ENCODE peak calls at places on chromosomes 2 and 18, in nine cellular contexts. One of them, this sample, is unnamed.

GRCh38 chr2:65782186-65782585 is 349.8 kb upstream of the SPRED2 start:
- DNase-seq in CD8-positive, alpha-beta T cell: no peak
- DNase-seq in HL-60: no peak
- DNase-seq in brain microvascular endothelial cell: no peak
- DNase-seq in lower lobe of right lung: no peak
- DNase-seq in MM.1S: no peak
- DNase-seq in adrenal gland: no peak
- DNase-seq in tibial nerve: no peak
- DNase-seq in sigmoid colon: no peak
- DNase-seq in this sample: no peak

GRCh38 chr2:7007488-7007845 is 90.3 kb downstream of the RNF144A start:
- DNase-seq in CD8-positive, alpha-beta T cell: no peak
- DNase-seq in adrenal gland: no peak
- DNase-seq in MM.1S: no peak
- DNase-seq in sigmoid colon: no peak
- DNase-seq in tibial nerve: no peak
- DNase-seq in brain microvascular endothelial cell: no peak
- DNase-seq in HL-60: no peak
- DNase-seq in lower lobe of right lung: no peak
- DNase-seq in this sample: no peak

GRCh38 chr18:475202-475624 is 25.3 kb downstream of the COLEC12 start:
- DNase-seq in tibial nerve: no peak
- DNase-seq in MM.1S: no peak
- DNase-seq in brain microvascular endothelial cell: peak; percentile 58
- DNase-seq in adrenal gland: no peak
- DNase-seq in sigmoid colon: peak; percentile 68
- DNase-seq in lower lobe of right lung: no peak
- DNase-seq in HL-60: no peak
- DNase-seq in CD8-positive, alpha-beta T cell: no peak
- DNase-seq in this sample: peak; percentile 35

GRCh38 chr2:47077442-47078117 is 77.5 kb downstream of the STPG4 start:
- DNase-seq in adrenal gland: no peak
- DNase-seq in sigmoid colon: no peak
- DNase-seq in HL-60: no peak
- DNase-seq in CD8-positive, alpha-beta T cell: no peak
- DNase-seq in lower lobe of right lung: no peak
- DNase-seq in MM.1S: no peak
- DNase-seq in tibial nerve: no peak
- DNase-seq in brain microvascular endothelial cell: no peak
- DNase-seq in this sample: no peak

GRCh38 chr2:132503621-132504200 is 87.1 kb downstream of the GPR39 start:
- DNase-seq in CD8-positive, alpha-beta T cell: no peak
- DNase-seq in HL-60: no peak
- DNase-seq in MM.1S: no peak
- DNase-seq in brain microvascular endothelial cell: no peak
- DNase-seq in sigmoid colon: no peak
- DNase-seq in adrenal gland: no peak
- DNase-seq in tibial nerve: no peak
- DNase-seq in lower lobe of right lung: no peak
- DNase-seq in this sample: no peak

GRCh38 chr2:96159084-96159830 is 14.0 kb upstream of the DUSP2 start:
- DNase-seq in tibial nerve: no peak
- DNase-seq in lower lobe of right lung: no peak
- DNase-seq in HL-60: no peak
- DNase-seq in MM.1S: no peak
- DNase-seq in CD8-positive, alpha-beta T cell: no peak
- DNase-seq in brain microvascular endothelial cell: no peak
- DNase-seq in adrenal gland: no peak
- DNase-seq in sigmoid colon: peak; percentile 45
- DNase-seq in this sample: no peak

GRCh38 chr2:217568289-217568985 is 434.4 kb downstream of the TNS1 start:
- DNase-seq in tibial nerve: no peak
- DNase-seq in adrenal gland: no peak
- DNase-seq in sigmoid colon: no peak
- DNase-seq in lower lobe of right lung: no peak
- DNase-seq in HL-60: no peak
- DNase-seq in CD8-positive, alpha-beta T cell: no peak
- DNase-seq in brain microvascular endothelial cell: no peak
- DNase-seq in MM.1S: no peak
- DNase-seq in this sample: no peak

GRCh38 chr2:66696856-66697255 is 261.9 kb downstream of the MEIS1 start:
- DNase-seq in tibial nerve: no peak
- DNase-seq in CD8-positive, alpha-beta T cell: no peak
- DNase-seq in adrenal gland: no peak
- DNase-seq in HL-60: no peak
- DNase-seq in lower lobe of right lung: no peak
- DNase-seq in sigmoid colon: no peak
- DNase-seq in MM.1S: no peak
- DNase-seq in brain microvascular endothelial cell: no peak
- DNase-seq in this sample: no peak

GRCh38 chr2:86490245-86490644 is 49.1 kb downstream of the KDM3A start:
- DNase-seq in brain microvascular endothelial cell: no peak
- DNase-seq in MM.1S: no peak
- DNase-seq in HL-60: no peak
- DNase-seq in sigmoid colon: no peak
- DNase-seq in CD8-positive, alpha-beta T cell: no peak
- DNase-seq in adrenal gland: no peak
- DNase-seq in tibial nerve: no peak
- DNase-seq in lower lobe of right lung: no peak
- DNase-seq in this sample: no peak

GRCh38 chr2:216082805-216083204 is 1.1 kb downstream of the TMEM169 start:
- DNase-seq in CD8-positive, alpha-beta T cell: no peak
- DNase-seq in brain microvascular endothelial cell: no peak
- DNase-seq in lower lobe of right lung: peak; percentile 73
- DNase-seq in sigmoid colon: no peak
- DNase-seq in HL-60: no peak
- DNase-seq in tibial nerve: no peak
- DNase-seq in adrenal gland: no peak
- DNase-seq in MM.1S: no peak
- DNase-seq in this sample: peak; percentile 13

GRCh38 chr2:158633261-158633660 is 161.9 kb upstream of the DAPL1 start:
- DNase-seq in brain microvascular endothelial cell: no peak
- DNase-seq in adrenal gland: no peak
- DNase-seq in MM.1S: no peak
- DNase-seq in sigmoid colon: no peak
- DNase-seq in CD8-positive, alpha-beta T cell: no peak
- DNase-seq in tibial nerve: no peak
- DNase-seq in lower lobe of right lung: no peak
- DNase-seq in HL-60: no peak
- DNase-seq in this sample: no peak

GRCh38 chr18:14924226-14924625 is 176.3 kb downstream of the ANKRD30B start:
- DNase-seq in HL-60: no peak
- DNase-seq in CD8-positive, alpha-beta T cell: no peak
- DNase-seq in tibial nerve: no peak
- DNase-seq in brain microvascular endothelial cell: no peak
- DNase-seq in sigmoid colon: no peak
- DNase-seq in adrenal gland: no peak
- DNase-seq in lower lobe of right lung: no peak
- DNase-seq in MM.1S: no peak
- DNase-seq in this sample: no peak

GRCh38 chr2:230593765-230594164 is 118.9 kb upstream of the CAB39 start:
- DNase-seq in tibial nerve: no peak
- DNase-seq in MM.1S: no peak
- DNase-seq in adrenal gland: no peak
- DNase-seq in HL-60: no peak
- DNase-seq in sigmoid colon: no peak
- DNase-seq in lower lobe of right lung: no peak
- DNase-seq in brain microvascular endothelial cell: no peak
- DNase-seq in CD8-positive, alpha-beta T cell: no peak
- DNase-seq in this sample: no peak

GRCh38 chr2:237860273-237860935 is 981 bp downstream of the RAMP1 start:
- DNase-seq in adrenal gland: no peak
- DNase-seq in HL-60: no peak
- DNase-seq in sigmoid colon: peak; percentile 75
- DNase-seq in CD8-positive, alpha-beta T cell: no peak
- DNase-seq in tibial nerve: no peak
- DNase-seq in MM.1S: no peak
- DNase-seq in lower lobe of right lung: no peak
- DNase-seq in brain microvascular endothelial cell: no peak
- DNase-seq in this sample: no peak

GRCh38 chr2:239266436-239266770 is 134.4 kb downstream of the HDAC4 start:
- DNase-seq in MM.1S: no peak
- DNase-seq in tibial nerve: no peak
- DNase-seq in HL-60: no peak
- DNase-seq in lower lobe of right lung: no peak
- DNase-seq in CD8-positive, alpha-beta T cell: no peak
- DNase-seq in brain microvascular endothelial cell: no peak
- DNase-seq in adrenal gland: no peak
- DNase-seq in sigmoid colon: no peak
- DNase-seq in this sample: no peak

GRCh38 chr2:55550368-55551102 is 31.0 kb downstream of the CFAP36 start:
- DNase-seq in HL-60: no peak
- DNase-seq in tibial nerve: no peak
- DNase-seq in adrenal gland: no peak
- DNase-seq in sigmoid colon: no peak
- DNase-seq in lower lobe of right lung: no peak
- DNase-seq in CD8-positive, alpha-beta T cell: no peak
- DNase-seq in MM.1S: no peak
- DNase-seq in brain microvascular endothelial cell: peak; percentile 64
- DNase-seq in this sample: no peak

GRCh38 chr2:8539743-8540551 is 141.9 kb upstream of the ID2 start:
- DNase-seq in HL-60: no peak
- DNase-seq in sigmoid colon: no peak
- DNase-seq in adrenal gland: peak; percentile 36
- DNase-seq in lower lobe of right lung: peak; percentile 73
- DNase-seq in brain microvascular endothelial cell: no peak
- DNase-seq in tibial nerve: peak; percentile 34
- DNase-seq in CD8-positive, alpha-beta T cell: no peak
- DNase-seq in MM.1S: no peak
- DNase-seq in this sample: no peak

GRCh38 chr2:112773091-112773490 is 8.7 kb upstream of the CKAP2L start:
- DNase-seq in lower lobe of right lung: no peak
- DNase-seq in tibial nerve: no peak
- DNase-seq in brain microvascular endothelial cell: no peak
- DNase-seq in CD8-positive, alpha-beta T cell: no peak
- DNase-seq in MM.1S: no peak
- DNase-seq in HL-60: no peak
- DNase-seq in adrenal gland: no peak
- DNase-seq in sigmoid colon: no peak
- DNase-seq in this sample: no peak

GRCh38 chr2:118661184-118661583 is 186.3 kb downstream of the EN1 start:
- DNase-seq in lower lobe of right lung: no peak
- DNase-seq in tibial nerve: no peak
- DNase-seq in brain microvascular endothelial cell: no peak
- DNase-seq in HL-60: no peak
- DNase-seq in adrenal gland: no peak
- DNase-seq in sigmoid colon: no peak
- DNase-seq in CD8-positive, alpha-beta T cell: no peak
- DNase-seq in MM.1S: no peak
- DNase-seq in this sample: no peak
- TF ChIP-seq CTCF in lower lobe of right lung: no peak
- TF ChIP-seq CTCF in tibial nerve: no peak
- TF ChIP-seq CTCF in brain microvascular endothelial cell: peak; percentile 42
- TF ChIP-seq CTCF in HL-60: no peak
- TF ChIP-seq CTCF in adrenal gland: no peak
- TF ChIP-seq CTCF in sigmoid colon: no peak
- TF ChIP-seq CTCF in CD8-positive, alpha-beta T cell: no peak
- TF ChIP-seq CTCF in MM.1S: no peak
- TF ChIP-seq CTCF in this sample: no peak

GRCh38 chr2:9654429-9655100 is 23.8 kb upstream of the YWHAQ start:
- DNase-seq in MM.1S: no peak
- DNase-seq in CD8-positive, alpha-beta T cell: no peak
- DNase-seq in lower lobe of right lung: no peak
- DNase-seq in sigmoid colon: no peak
- DNase-seq in tibial nerve: no peak
- DNase-seq in HL-60: no peak
- DNase-seq in adrenal gland: no peak
- DNase-seq in brain microvascular endothelial cell: no peak
- DNase-seq in this sample: peak; percentile 38

GRCh38 chr2:9656270-9656766 is 25.5 kb upstream of the YWHAQ start:
- DNase-seq in HL-60: peak; percentile 24
- DNase-seq in brain microvascular endothelial cell: peak; percentile 99
- DNase-seq in sigmoid colon: no peak
- DNase-seq in MM.1S: no peak
- DNase-seq in tibial nerve: no peak
- DNase-seq in CD8-positive, alpha-beta T cell: peak; percentile 38
- DNase-seq in adrenal gland: no peak
- DNase-seq in lower lobe of right lung: no peak
- DNase-seq in this sample: no peak

GRCh38 chr2:9653485-9654271 is 22.9 kb upstream of the YWHAQ start:
- DNase-seq in lower lobe of right lung: no peak
- DNase-seq in CD8-positive, alpha-beta T cell: no peak
- DNase-seq in HL-60: no peak
- DNase-seq in MM.1S: no peak
- DNase-seq in brain microvascular endothelial cell: no peak
- DNase-seq in sigmoid colon: no peak
- DNase-seq in adrenal gland: no peak
- DNase-seq in tibial nerve: no peak
- DNase-seq in this sample: no peak

GRCh38 chr2:9657083-9657482 is 26.3 kb upstream of the YWHAQ start:
- DNase-seq in adrenal gland: no peak
- DNase-seq in sigmoid colon: no peak
- DNase-seq in tibial nerve: no peak
- DNase-seq in lower lobe of right lung: no peak
- DNase-seq in HL-60: no peak
- DNase-seq in MM.1S: no peak
- DNase-seq in CD8-positive, alpha-beta T cell: no peak
- DNase-seq in brain microvascular endothelial cell: no peak
- DNase-seq in this sample: no peak

GRCh38 chr2:9655441-9656269 is 24.9 kb upstream of the YWHAQ start:
- DNase-seq in CD8-positive, alpha-beta T cell: peak; percentile 20
- DNase-seq in lower lobe of right lung: no peak
- DNase-seq in sigmoid colon: no peak
- DNase-seq in tibial nerve: no peak
- DNase-seq in HL-60: no peak
- DNase-seq in MM.1S: no peak
- DNase-seq in adrenal gland: no peak
- DNase-seq in brain microvascular endothelial cell: peak; percentile 95
- DNase-seq in this sample: no peak
- H3K27me3 ChIP-seq in CD8-positive, alpha-beta T cell: no peaks in the 10 kb centered on the region
- H3K27me3 ChIP-seq in lower lobe of right lung: no peaks in the 10 kb centered on the region
- H3K27me3 ChIP-seq in sigmoid colon: no peaks in the 10 kb centered on the region
- H3K27me3 ChIP-seq in tibial nerve: no peaks in the 10 kb centered on the region
- H3K27me3 ChIP-seq in HL-60: peaks cover 3% of the 10 kb centered on the region
- H3K27me3 ChIP-seq in MM.1S: no peaks in the 10 kb centered on the region
- H3K27me3 ChIP-seq in adrenal gland: no peaks in the 10 kb centered on the region
- H3K27me3 ChIP-seq in brain microvascular endothelial cell: no peaks in the 10 kb centered on the region
- H3K27me3 ChIP-seq in this sample: no peaks in the 10 kb centered on the region

GRCh38 chr2:201618744-201619654 is 24.3 kb downstream of the TMEM237 start:
- DNase-seq in sigmoid colon: peak; percentile 79
- DNase-seq in CD8-positive, alpha-beta T cell: no peak
- DNase-seq in adrenal gland: peak; percentile 51
- DNase-seq in MM.1S: no peak
- DNase-seq in lower lobe of right lung: peak; percentile 83
- DNase-seq in tibial nerve: peak; percentile 46
- DNase-seq in HL-60: no peak
- DNase-seq in brain microvascular endothelial cell: peak; percentile 64
- DNase-seq in this sample: no peak
- TF ChIP-seq CTCF in sigmoid colon: no peak
- TF ChIP-seq CTCF in CD8-positive, alpha-beta T cell: no peak
- TF ChIP-seq CTCF in adrenal gland: peak; percentile 34
- TF ChIP-seq CTCF in MM.1S: no peak
- TF ChIP-seq CTCF in lower lobe of right lung: peak; percentile 46
- TF ChIP-seq CTCF in tibial nerve: no peak
- TF ChIP-seq CTCF in HL-60: no peak
- TF ChIP-seq CTCF in brain microvascular endothelial cell: peak; percentile 57
- TF ChIP-seq CTCF in this sample: peak; percentile 70

DNA sequence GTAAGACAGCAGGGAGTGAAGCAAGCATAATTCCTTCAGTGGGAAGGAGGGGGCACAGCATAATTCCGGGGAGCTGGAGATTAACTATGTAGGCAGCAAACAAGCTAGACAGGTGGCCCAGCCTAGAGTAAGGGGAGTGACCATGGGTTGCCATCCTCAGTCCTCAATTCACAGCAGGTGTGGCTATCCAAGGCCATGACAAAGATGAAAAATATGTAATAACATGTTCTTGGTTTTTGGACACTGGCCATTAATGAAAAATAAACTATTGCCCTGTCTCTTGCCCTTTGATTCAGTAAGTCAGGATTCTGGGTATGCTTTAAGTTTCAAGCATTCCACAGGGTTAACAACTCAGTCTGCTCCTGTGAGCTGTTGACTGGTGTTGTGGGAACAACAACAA is 65.0 kb downstream of the CYP1B1 start:
- DNase-seq in adrenal gland: no peak
- DNase-seq in CD8-positive, alpha-beta T cell: no peak
- DNase-seq in HL-60: no peak
- DNase-seq in MM.1S: no peak
- DNase-seq in lower lobe of right lung: no peak
- DNase-seq in tibial nerve: no peak
- DNase-seq in sigmoid colon: no peak
- DNase-seq in brain microvascular endothelial cell: no peak
- DNase-seq in this sample: no peak
- H3K27me3 ChIP-seq in adrenal gland: no peaks in the 10 kb centered on the region
- H3K27me3 ChIP-seq in CD8-positive, alpha-beta T cell: no peaks in the 10 kb centered on the region
- H3K27me3 ChIP-seq in HL-60: no peaks in the 10 kb centered on the region
- H3K27me3 ChIP-seq in MM.1S: no peaks in the 10 kb centered on the region
- H3K27me3 ChIP-seq in lower lobe of right lung: no peaks in the 10 kb centered on the region
- H3K27me3 ChIP-seq in tibial nerve: no peaks in the 10 kb centered on the region
- H3K27me3 ChIP-seq in sigmoid colon: no peaks in the 10 kb centered on the region
- H3K27me3 ChIP-seq in brain microvascular endothelial cell: no peaks in the 10 kb centered on the region
- H3K27me3 ChIP-seq in this sample: no peaks in the 10 kb centered on the region

This sample was measured in cardiac muscle cell.